ENCODE peak calls at places on chromosomes 6 and 20, in four cellular contexts. L is K562, S is HepG2, O is H1. Q is an unnamed sample.

GRCh38 chr6:105675715-105676397 is 273.0 kb upstream of the PREP start:
- DNase-seq in O (no peak), L (no peak), S (no peak), Q (peak)

GRCh38 chr20:63538204-63539091 is 1.3 kb upstream of the PTK6 start:
- DNase-seq in S (peak), O (no peak), L (no peak), Q (no peak)

GRCh38 chr20:3685341-3685740 is 3.5 kb upstream of the ADAM33 start:
- DNase-seq in S (no peak), O (no peak), L (no peak), Q (no peak)

GRCh38 chr6:163955131-163955530 is 540.6 kb downstream of the QKI start:
- DNase-seq in S (no peak), O (no peak), L (no peak), Q (no peak)

GRCh38 chr6:49576618-49577017 is 26.1 kb downstream of the C6orf141 start:
- DNase-seq in S (no peak), L (no peak), O (no peak), Q (no peak)

GRCh38 chr6:16712250-16712930 is 48.9 kb downstream of the ATXN1 start:
- DNase-seq in O (no peak), S (no peak), L (no peak), Q (no peak)

GRCh38 chr6:45607818-45608217 is 230.1 kb upstream of the SUPT3H start:
- DNase-seq in O (no peak), L (no peak), S (no peak), Q (no peak)

GRCh38 chr6:26224940-26225847 is 138.0 kb downstream of the HFE start:
- DNase-seq in L (no peak), S (no peak), O (no peak), Q (no peak)

GRCh38 chr20:4227085-4227821 is 211.9 kb upstream of the RNF24 start:
- DNase-seq in L (peak), O (no peak), S (peak), Q (peak)

GRCh38 chr6:131954775-131955107 is 3.6 kb upstream of the CCN2 start:
- DNase-seq in S (peak), O (no peak), L (no peak), Q (peak)

GRCh38 chr6:152356016-152356415 is 281.1 kb downstream of the SYNE1 start:
- DNase-seq in O (no peak), S (no peak), L (no peak), Q (no peak)

GRCh38 chr6:24960991-24961475 is 25.3 kb upstream of the RIPOR2 start:
- DNase-seq in L (no peak), S (no peak), O (no peak), Q (no peak)

GRCh38 chr6:2531426-2532208 is 219.1 kb downstream of the MYLK4 start:
- DNase-seq in O (no peak), L (no peak), S (no peak), Q (no peak)

GRCh38 chr6:106974999-106975698 is 620 bp upstream of the CD24 start:
- DNase-seq in L (peak), O (no peak), S (no peak), Q (peak)

GRCh38 chr20:62382306-62383198 is 4.4 kb upstream of the RPS21 start:
- DNase-seq in S (peak), O (peak), L (peak), Q (peak)

GRCh38 chr6:157706883-157707282 is 116.2 kb upstream of the SNX9 start:
- DNase-seq in O (no peak), S (no peak), L (no peak), Q (no peak)

GRCh38 chr6:41668968-41669367 is 30.7 kb downstream of the MDFI start:
- DNase-seq in O (no peak), L (no peak), S (no peak), Q (no peak)

GRCh38 chr6:154284313-154284853 is 72.2 kb downstream of the IPCEF1 start:
- DNase-seq in O (no peak), S (no peak), L (no peak), Q (no peak)

GRCh38 chr20:1215386-1216170 is 10.3 kb upstream of the RAD21L1 start:
- DNase-seq in O (no peak), S (no peak), L (peak), Q (no peak)

GRCh38 chr6:18632670-18633410 is 245.7 kb downstream of the RNF144B start:
- DNase-seq in O (no peak), L (no peak), S (peak), Q (no peak)

GRCh38 chr6:11772109-11772830 is 6.3 kb downstream of the ADTRP start:
- DNase-seq in L (no peak), S (no peak), O (no peak), Q (peak)

GRCh38 chr6:136280032-136280609 is 9.5 kb downstream of the BCLAF1 start:
- DNase-seq in L (no peak), O (no peak), S (no peak), Q (no peak)

GRCh38 chr6:157597461-157598312 is 216.7 kb downstream of the ZDHHC14 start:
- DNase-seq in S (peak), O (no peak), L (no peak), Q (peak)

GRCh38 chr6:111220383-111221031 is 133.2 kb downstream of the SLC16A10 start:
- DNase-seq in O (no peak), L (no peak), S (no peak), Q (no peak)

DNA sequence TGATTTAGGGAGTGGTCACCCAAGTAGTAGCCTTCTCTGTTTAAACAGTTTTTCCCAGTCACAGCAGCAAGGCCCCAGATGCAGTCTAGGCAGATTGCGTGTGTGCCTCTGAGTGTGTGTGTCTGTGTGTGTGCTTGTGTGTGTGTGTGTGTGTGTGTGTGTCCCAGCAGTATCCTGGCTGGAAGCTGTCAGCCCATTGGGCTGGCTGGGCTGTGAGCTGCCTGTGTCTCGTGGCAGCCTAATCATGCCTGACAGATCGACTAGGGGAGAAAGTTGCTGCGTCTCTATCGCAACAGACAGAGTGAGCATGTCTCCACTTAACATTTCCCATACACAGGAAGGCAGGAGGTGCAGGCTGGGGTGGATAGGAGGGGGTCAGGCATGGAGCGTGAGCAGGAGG is 42.9 kb upstream of the LRFN2 start:
- DNase-seq in S (no peak), O (no peak), L (no peak), Q (no peak)
- TF ChIP-seq PHF8 in S (no peak), O (no peak), L (no peak), Q (no peak)

DNA sequence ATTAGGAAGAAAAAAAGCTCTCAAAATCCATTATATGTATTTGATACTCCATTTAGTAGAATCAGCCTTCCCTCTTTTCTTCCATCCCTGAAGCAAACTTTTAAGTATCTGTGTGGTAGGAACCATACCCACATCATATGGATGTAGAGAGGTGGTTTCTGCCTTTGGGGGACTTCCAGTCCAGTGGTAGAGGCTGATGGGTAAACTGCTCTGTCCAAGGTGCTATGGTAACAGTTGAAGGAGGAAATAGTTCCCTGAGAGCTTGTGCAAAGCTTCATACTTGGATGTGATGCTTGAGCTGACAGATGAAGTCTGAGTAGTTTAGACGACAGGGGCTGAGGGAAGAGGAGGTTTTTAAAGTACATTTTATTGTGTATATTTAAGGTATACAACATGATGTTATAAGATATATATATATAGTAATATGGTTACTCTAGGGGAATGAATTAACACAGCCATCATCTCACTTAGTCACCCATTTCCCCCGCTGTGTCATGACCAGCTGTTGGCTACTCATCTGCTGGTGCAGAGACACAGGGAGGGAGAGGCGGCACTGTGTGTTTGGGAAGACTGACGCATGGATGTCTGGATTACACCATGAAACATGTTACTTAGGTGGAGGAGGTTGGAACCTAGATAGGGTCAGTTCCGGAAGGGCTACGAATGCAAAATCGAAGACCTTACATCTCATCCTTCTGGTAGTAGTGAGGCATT is 185.2 kb downstream of the FARS2 start:
- DNase-seq in O (no peak), S (no peak), L (no peak), Q (no peak)
- TF ChIP-seq RAD21 in O (no peak), S (no peak), L (no peak), Q (no peak)

DNA sequence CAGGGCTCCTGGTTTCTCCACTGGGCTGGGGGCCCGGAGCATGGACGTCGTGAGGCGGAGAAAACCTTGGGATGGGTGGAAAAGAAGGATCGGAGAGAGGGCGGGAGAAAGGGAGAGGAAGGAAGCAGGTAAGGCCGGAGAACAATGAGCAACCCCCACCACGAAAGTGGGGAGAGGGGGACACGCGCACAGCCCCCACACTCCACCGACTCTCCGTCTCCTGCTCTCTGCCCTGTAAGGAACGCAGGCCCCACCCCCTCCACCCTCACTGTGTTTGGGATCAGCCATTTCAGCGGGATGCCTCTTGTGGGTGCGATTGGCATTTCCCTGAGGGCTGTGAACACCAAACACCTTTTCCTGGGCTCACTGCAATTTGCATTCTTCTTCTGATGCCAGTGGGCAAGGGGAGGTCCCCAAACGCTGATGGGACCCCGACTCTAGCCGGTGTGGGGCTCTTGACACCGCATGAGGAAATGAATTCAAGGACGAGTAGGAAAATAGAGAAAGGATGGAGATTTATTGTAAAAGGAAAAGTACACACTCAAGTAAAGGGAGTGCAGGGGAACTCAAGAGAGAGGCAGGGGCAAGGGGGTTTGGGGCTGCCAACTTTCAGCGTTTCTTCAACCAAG is 13.0 kb upstream of the RAET1L start:
- DNase-seq in O (no peak), S (no peak), L (no peak), Q (no peak)
- TF ChIP-seq RNF2 in O (no peak), S (no peak), L (no peak), Q (no peak)

GRCh38 chr6:10373642-10374359 is 41.1 kb downstream of the TFAP2A start:
- DNase-seq in L (no peak), S (peak), O (no peak), Q (peak)
- TF ChIP-seq PHF8 in L (no peak), S (no peak), O (no peak), Q (no peak)

GRCh38 chr6:31762878-31763616 is 591 bp downstream of the SAPCD1 start:
- DNase-seq in L (peak), O (no peak), S (no peak), Q (no peak)

GRCh38 chr6:31762356-31762755 is at the start of gene SAPCD1:
- DNase-seq in O (no peak), S (no peak), L (no peak), Q (no peak)

GRCh38 chr6:31761343-31761742 is 1.1 kb upstream of the SAPCD1 start:
- DNase-seq in S (no peak), O (no peak), L (no peak), Q (no peak)

GRCh38 chr6:31760790-31761189 is 1.7 kb upstream of the SAPCD1 start:
- DNase-seq in S (no peak), L (no peak), O (no peak), Q (no peak)

GRCh38 chr6:31758281-31758680 is 4.2 kb upstream of the SAPCD1 start:
- DNase-seq in L (no peak), S (no peak), O (no peak), Q (no peak)
- TF ChIP-seq RAD21 in L (no peak), S (no peak), O (no peak), Q (no peak)

GRCh38 chr6:125546827-125547226 is 202.6 kb upstream of the HEY2 start:
- DNase-seq in O (no peak), L (no peak), S (peak), Q (peak)
- TF ChIP-seq RNF2 in O (no peak), L (no peak), S (no peak), Q (no peak)

GRCh38 chr6:8983202-8983688 is 547.9 kb upstream of the SLC35B3 start:
- DNase-seq in O (peak), L (peak), S (peak), Q (peak)
- TF ChIP-seq PHF8 in O (no peak), L (no peak), S (no peak), Q (no peak)

GRCh38 chr6:134318396-134319281 is 727 bp upstream of the SGK1 start:
- DNase-seq in L (no peak), O (no peak), S (no peak), Q (no peak)

GRCh38 chr6:134315974-134316391 is 1.9 kb downstream of the SGK1 start:
- DNase-seq in S (no peak), L (no peak), O (no peak), Q (no peak)

GRCh38 chr6:134315189-134315588 is 2.7 kb downstream of the SGK1 start:
- DNase-seq in L (peak), S (no peak), O (no peak), Q (no peak)

GRCh38 chr6:134316733-134317431 is 1.0 kb downstream of the SGK1 start:
- DNase-seq in S (no peak), L (no peak), O (no peak), Q (no peak)

GRCh38 chr6:134317471-134318131 is at the start of gene SGK1:
- DNase-seq in L (no peak), O (no peak), S (no peak), Q (peak)
- TF ChIP-seq RAD21 in L (no peak), O (peak), S (no peak), Q (no peak)

Q was measured in A549.